ENCODE peak calls at places on chromosomes 1 and 21, in seven cellular contexts. J, Z, E, S, M, R and F are unnamed samples.

GRCh38 chr1:116334015-116334547 is 39.0 kb upstream of the ATP1A1 start:
- DNase-seq in M (no peak), J (no peak), R (peak), Z (peak), E (no peak), S (peak), F (no peak)

GRCh38 chr1:191595170-191595569 is 563.1 kb upstream of the RGS18 start:
- DNase-seq in S (no peak), E (no peak), R (no peak), Z (no peak), M (peak), J (no peak), F (no peak)

GRCh38 chr1:46532498-46533178 is 18.8 kb downstream of the KNCN start:
- DNase-seq in E (peak), S (no peak), J (peak), R (no peak), Z (no peak), M (peak), F (peak)

GRCh38 chr1:183580281-183580682 is 10.0 kb downstream of the NCF2 start:
- DNase-seq in Z (no peak), M (no peak), J (peak), E (no peak), S (no peak), R (no peak), F (peak)

GRCh38 chr1:158087320-158087927 is 93.3 kb upstream of the CD1D start:
- DNase-seq in Z (no peak), S (peak), J (peak), E (no peak), R (peak), M (peak), F (no peak)

GRCh38 chr1:179881642-179882252 is 338 bp upstream of the TOR1AIP1 start:
- DNase-seq in J (no peak), R (peak), Z (peak), E (no peak), M (peak), S (peak), F (no peak)

GRCh38 chr1:172399369-172400072 is 21.0 kb upstream of the C1orf105 start:
- DNase-seq in Z (peak), J (no peak), R (peak), E (peak), M (peak), S (peak), F (peak)

GRCh38 chr21:37758997-37759396 is 157.3 kb downstream of the KCNJ6 start:
- DNase-seq in M (no peak), S (peak), Z (no peak), R (peak), J (peak), E (no peak), F (no peak)

GRCh38 chr1:3069491-3070303 is 694 bp downstream of the PRDM16 start:
- DNase-seq in S (peak), Z (no peak), E (no peak), R (no peak), M (peak), J (peak), F (peak)

GRCh38 chr1:154608522-154609294 is 722 bp upstream of the ADAR start:
- DNase-seq in E (peak), J (peak), M (peak), R (no peak), Z (peak), S (peak), F (no peak)

GRCh38 chr1:88063605-88064004 is 620.5 kb upstream of the PKN2 start:
- DNase-seq in S (no peak), M (no peak), R (no peak), J (no peak), Z (no peak), E (no peak), F (no peak)

GRCh38 chr1:168469690-168470089 is 74.1 kb downstream of the XCL2 start:
- DNase-seq in Z (peak), R (no peak), M (peak), J (no peak), S (no peak), E (peak), F (no peak)

GRCh38 chr1:12149791-12150175 is 17.0 kb upstream of the TNFRSF1B start:
- DNase-seq in M (no peak), R (no peak), Z (no peak), E (no peak), S (no peak), J (no peak), F (no peak)

GRCh38 chr21:45767071-45768006 is 123.8 kb downstream of the PCBP3 start:
- DNase-seq in Z (no peak), S (no peak), M (no peak), E (peak), J (no peak), R (no peak), F (no peak)

GRCh38 chr21:43734131-43734634 is 15.3 kb downstream of the PDXK start:
- DNase-seq in Z (peak), S (no peak), J (no peak), E (no peak), M (no peak), R (no peak), F (no peak)

GRCh38 chr1:214422137-214422671 is 129.2 kb downstream of the PTPN14 start:
- DNase-seq in R (peak), S (no peak), J (no peak), Z (no peak), E (no peak), M (no peak), F (no peak)

DNA sequence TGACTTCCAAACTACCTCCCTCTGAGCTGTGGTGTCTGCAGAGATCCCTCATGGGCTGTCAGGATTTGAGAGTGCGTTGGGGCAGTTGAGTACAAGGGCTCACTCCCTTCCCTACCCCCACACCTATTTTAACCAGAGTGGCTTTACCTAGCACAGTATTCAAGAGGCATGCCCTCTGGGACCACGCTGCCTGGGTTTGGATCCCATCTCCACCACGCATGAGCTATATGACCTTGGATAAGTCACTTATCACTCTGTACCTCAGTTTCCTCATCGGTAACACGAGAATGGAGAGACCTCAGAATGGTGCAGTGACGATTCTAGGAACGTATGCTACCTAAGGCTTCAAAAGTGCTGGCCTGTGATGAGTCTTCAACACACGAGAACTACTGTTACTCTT is 147.3 kb upstream of the WNT4 start:
- DNase-seq in R (no peak), E (no peak), S (no peak), Z (no peak), J (no peak), M (no peak), F (no peak)
- H3K27ac ChIP-seq in R (no peak), E (no peak), S (no peak), Z (no peak), J (no peak), M (no peak), F (no peak)

DNA sequence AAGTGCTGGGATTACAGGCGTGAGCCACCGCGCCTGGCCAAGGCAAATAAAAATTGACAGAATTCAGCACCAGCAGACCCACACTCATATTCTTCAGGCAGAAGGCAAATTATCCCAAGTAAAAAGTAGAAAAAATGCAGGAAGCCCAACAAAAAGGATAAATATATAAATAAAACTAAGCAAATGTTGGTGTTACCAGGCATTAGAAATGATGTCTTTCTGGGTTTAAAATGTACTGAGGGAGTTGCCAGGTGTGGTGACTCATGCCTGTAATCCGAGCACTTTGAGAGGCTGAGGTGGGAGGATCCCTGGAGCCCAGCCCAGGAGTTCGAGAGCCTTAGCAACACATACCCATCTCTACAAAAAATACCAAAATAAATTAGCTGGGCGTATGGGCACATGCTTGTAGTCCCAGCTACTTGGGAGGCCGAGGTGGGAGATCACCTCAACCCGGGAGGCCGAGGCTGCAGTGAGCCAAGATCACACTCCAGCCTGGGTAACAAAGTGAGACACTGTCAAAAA is 6.3 kb downstream of the INTS11 start:
- DNase-seq in J (no peak), S (peak), Z (peak), E (no peak), R (peak), M (peak), F (peak)
- H3K27ac ChIP-seq in J (no peak), S (no peak), Z (peak), E (no peak), R (peak), M (peak), F (no peak)

GRCh38 chr1:40798366-40799310 is 15.1 kb downstream of the KCNQ4 start:
- DNase-seq in S (no peak), E (no peak), M (peak), R (no peak), Z (no peak), J (no peak), F (no peak)

GRCh38 chr1:40795811-40796586 is 12.4 kb downstream of the KCNQ4 start:
- DNase-seq in S (no peak), M (no peak), Z (no peak), E (no peak), R (no peak), J (no peak), F (no peak)

GRCh38 chr1:40799351-40799867 is 15.8 kb downstream of the KCNQ4 start:
- DNase-seq in Z (peak), J (no peak), E (no peak), M (peak), R (no peak), S (no peak), F (no peak)

GRCh38 chr1:40796939-40797667 is 13.5 kb downstream of the KCNQ4 start:
- DNase-seq in Z (no peak), S (no peak), E (no peak), R (no peak), M (peak), J (no peak), F (no peak)

GRCh38 chr1:40797668-40798010 is 14.1 kb downstream of the KCNQ4 start:
- DNase-seq in S (no peak), Z (no peak), E (no peak), J (no peak), M (no peak), R (no peak), F (no peak)
- H3K27ac ChIP-seq in S (no peak), Z (no peak), E (no peak), J (no peak), M (peak), R (no peak), F (no peak)

GRCh38 chr21:32119389-32119788 is 159.5 kb downstream of the MIS18A start:
- DNase-seq in M (no peak), Z (no peak), R (no peak), S (no peak), E (no peak), J (no peak), F (no peak)

GRCh38 chr21:32120231-32120630 is 158.6 kb downstream of the MIS18A start:
- DNase-seq in S (no peak), Z (no peak), M (no peak), J (no peak), E (no peak), R (no peak), F (no peak)

DNA sequence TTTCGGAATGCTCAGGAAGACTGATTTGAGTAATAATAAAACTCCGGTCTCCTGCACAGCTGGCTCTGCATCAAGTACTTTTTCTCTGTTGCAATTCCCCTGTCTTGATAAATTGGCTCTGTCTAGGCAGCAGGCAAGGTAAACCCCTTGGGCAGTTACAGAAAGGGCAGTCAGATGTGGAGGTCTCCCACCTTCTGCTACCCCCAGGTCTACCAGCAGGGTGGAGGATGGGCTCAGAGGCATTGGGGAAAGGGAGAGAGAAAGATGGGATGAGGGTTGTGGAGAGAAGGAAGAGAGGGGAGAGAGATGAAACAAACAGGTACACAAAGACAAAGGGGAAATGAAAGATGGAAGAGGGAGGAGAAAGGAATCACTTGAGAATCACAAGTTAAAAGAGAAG is 156.8 kb downstream of the MIS18A start:
- DNase-seq in M (no peak), J (no peak), E (no peak), R (no peak), S (no peak), Z (no peak), F (no peak)
- H3K27ac ChIP-seq in M (no peak), J (no peak), E (no peak), R (no peak), S (no peak), Z (no peak), F (no peak)

GRCh38 chr1:53410691-53411090 is 48.5 kb upstream of the DMRTB1 start:
- DNase-seq in S (no peak), J (no peak), Z (no peak), M (peak), E (no peak), R (no peak), F (no peak)
- H3K27ac ChIP-seq in S (no peak), J (no peak), Z (no peak), M (no peak), E (no peak), R (no peak), F (no peak)

DNA sequence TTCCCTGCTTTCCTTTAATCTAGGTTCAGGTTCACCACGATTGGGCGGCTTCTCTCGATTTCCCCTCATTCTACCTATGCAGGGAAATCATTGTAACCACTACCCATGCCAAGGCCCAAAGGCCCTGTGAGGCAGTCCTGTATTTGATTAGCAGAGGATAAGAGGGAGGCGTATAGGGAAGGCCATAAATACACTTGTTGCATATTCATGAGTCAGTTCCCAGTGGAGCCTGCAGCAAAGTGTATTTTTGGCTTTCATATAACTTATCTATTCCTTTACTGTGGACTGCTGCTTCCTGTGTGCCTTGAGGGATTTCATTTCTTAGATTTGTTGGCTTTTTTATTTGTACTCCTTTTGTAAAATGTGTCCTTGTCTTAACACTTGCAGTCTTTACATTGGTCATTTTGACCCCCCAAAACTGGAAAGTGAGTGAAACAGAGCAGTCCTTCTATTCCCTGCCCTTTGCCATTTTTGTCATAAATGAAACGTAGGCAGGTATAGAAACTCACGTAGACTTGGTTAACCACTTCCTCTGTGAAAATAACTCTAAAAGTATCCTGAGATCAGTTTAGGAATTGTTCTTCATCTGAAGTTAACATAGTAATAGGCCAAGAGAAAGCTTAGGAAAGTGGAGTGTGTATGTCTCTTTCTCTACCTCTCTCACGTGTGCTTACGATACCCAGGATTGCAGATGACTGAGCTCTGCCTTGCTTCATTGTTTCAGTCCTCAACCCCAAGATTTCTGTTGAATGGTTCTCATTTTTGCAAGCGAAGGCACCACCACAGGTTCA is 19.6 kb upstream of the KCNQ4 start:
- DNase-seq in M (no peak), J (no peak), E (no peak), Z (no peak), R (no peak), S (no peak), F (no peak)
- H3K27ac ChIP-seq in M (no peak), J (no peak), E (no peak), Z (no peak), R (no peak), S (no peak), F (no peak)

GRCh38 chr1:182095946-182096345 is 34.4 kb upstream of the ZNF648 start:
- DNase-seq in J (no peak), Z (no peak), S (no peak), E (no peak), R (no peak), M (no peak), F (no peak)

GRCh38 chr1:182093781-182094180 is 32.3 kb upstream of the ZNF648 start:
- DNase-seq in R (no peak), M (no peak), E (no peak), S (no peak), Z (no peak), J (no peak), F (no peak)

GRCh38 chr1:182091083-182091482 is 29.6 kb upstream of the ZNF648 start:
- DNase-seq in Z (no peak), R (no peak), E (no peak), J (no peak), M (no peak), S (peak), F (no peak)

GRCh38 chr1:182087951-182088350 is 26.4 kb upstream of the ZNF648 start:
- DNase-seq in Z (no peak), J (no peak), M (no peak), E (peak), S (no peak), R (no peak), F (no peak)

GRCh38 chr1:182092336-182092735 is 30.8 kb upstream of the ZNF648 start:
- DNase-seq in J (no peak), R (no peak), Z (no peak), M (no peak), S (no peak), E (no peak), F (no peak)
- H3K27ac ChIP-seq in J (no peak), R (no peak), Z (no peak), M (no peak), S (no peak), E (no peak), F (no peak)

DNA sequence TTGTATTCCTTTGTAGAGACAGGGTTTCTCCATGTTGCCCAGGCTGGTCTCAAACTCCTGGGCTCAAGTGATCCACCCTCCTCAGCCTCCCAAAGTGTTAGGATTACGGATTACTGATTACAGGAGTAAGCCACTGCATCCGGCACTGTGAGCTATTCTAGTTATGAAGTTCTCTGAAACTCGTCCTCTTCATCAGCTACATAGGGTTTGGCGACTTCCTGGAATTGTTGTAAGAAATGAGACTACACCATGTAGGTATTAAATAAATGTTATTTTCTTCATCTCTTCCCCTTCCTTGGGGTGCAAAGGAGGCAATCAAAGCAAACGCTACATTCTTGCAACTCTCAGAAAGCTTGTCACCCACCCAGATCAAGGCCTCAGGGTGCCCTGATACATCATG is 131.2 kb upstream of the TIAM1 start:
- DNase-seq in R (no peak), E (no peak), S (no peak), Z (no peak), J (no peak), M (no peak), F (no peak)
- H3K27ac ChIP-seq in R (no peak), E (no peak), S (no peak), Z (no peak), J (no peak), M (no peak), F (no peak)

DNA sequence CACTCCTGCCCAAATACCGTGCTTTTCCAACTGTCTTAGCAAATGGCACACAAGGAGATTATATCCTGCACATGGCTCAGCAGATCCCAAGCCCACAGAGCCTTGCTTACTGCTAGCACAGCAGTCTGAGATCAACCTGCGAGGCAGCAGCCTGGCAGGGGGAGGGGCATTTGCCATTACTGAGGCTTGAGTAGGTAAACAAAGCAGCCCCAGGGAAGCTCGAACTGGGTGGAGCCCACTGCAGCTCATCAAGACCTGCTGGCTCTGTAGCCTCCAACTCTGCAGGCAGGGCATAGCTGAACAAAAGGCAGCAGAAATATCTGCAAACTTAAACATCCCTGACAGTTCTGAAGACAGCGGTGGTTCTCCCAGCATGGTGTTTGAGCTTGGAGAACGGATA is 70.1 kb upstream of the PTBP2 start:
- DNase-seq in Z (no peak), S (peak), J (peak), R (no peak), E (no peak), M (no peak), F (no peak)
- H3K27ac ChIP-seq in Z (no peak), S (no peak), J (no peak), R (no peak), E (no peak), M (no peak), F (no peak)

DNA sequence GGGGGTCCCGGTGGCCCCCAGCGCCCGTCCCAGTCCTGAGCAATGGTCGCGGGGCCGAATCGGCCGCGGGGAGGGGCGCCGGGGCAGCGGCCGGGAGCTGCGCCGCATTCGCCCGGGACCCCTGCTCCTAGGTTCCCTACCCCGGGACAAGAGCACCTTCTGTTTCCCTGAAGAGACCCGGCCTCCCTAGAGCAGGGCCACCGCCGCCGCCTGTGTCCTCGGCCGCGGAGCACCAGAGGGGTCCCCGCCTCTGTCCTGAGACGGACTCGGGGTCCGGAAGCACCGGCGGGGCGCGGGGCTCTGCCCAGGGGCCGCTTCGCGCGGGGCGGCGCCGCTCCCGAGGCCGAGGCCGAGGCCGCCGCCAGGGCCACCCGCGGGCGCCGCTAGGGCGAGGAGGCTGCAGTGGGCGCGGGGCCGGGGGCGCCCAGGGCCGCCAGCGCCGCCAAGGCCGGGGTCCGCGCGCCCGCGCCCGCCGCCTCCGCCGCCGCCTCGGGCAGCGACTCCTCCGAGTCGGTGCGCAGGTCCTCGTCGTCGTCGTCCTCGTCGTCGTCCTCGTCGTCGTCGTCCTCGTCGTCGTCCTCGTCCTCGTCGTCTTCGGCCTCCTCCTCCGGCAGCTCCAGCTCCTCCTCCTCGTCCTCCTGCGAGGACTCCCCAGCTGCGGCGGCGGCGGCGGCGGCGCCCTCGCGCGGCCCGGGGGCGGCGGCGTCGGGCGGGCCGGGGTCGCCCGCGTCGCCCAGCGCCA is 157.7 kb downstream of the CASZ1 start:
- DNase-seq in M (no peak), E (no peak), J (no peak), Z (no peak), R (no peak), S (no peak), F (no peak)
- H3K27ac ChIP-seq in M (peak), E (no peak), J (no peak), Z (peak), R (no peak), S (no peak), F (no peak)